ENCODE peak calls at places on chromosomes 6 and 20, in four cellular contexts. One of them, this sample, is unnamed.

GRCh38 chr6:39884696-39885095 is 49.6 kb downstream of the MOCS1 start:
- DNase-seq in tibial artery: no peak
- DNase-seq in colonic mucosa: no peak
- DNase-seq in uterus: no peak
- DNase-seq in this sample: no peak

GRCh38 chr6:5179917-5180316 is 80.8 kb downstream of the LYRM4 start:
- DNase-seq in tibial artery: no peak
- DNase-seq in colonic mucosa: no peak
- DNase-seq in uterus: no peak
- DNase-seq in this sample: no peak

GRCh38 chr20:40844285-40844684 is 155.2 kb upstream of the MAFB start:
- DNase-seq in tibial artery: no peak
- DNase-seq in colonic mucosa: no peak
- DNase-seq in uterus: no peak
- DNase-seq in this sample: no peak

GRCh38 chr6:96604420-96604819 is 41.5 kb downstream of the FHL5 start:
- DNase-seq in tibial artery: no peak
- DNase-seq in colonic mucosa: no peak
- DNase-seq in uterus: no peak
- DNase-seq in this sample: no peak

GRCh38 chr6:125097186-125097585 is 56.4 kb upstream of the TPD52L1 start:
- DNase-seq in tibial artery: no peak
- DNase-seq in colonic mucosa: no peak
- DNase-seq in uterus: no peak
- DNase-seq in this sample: no peak

GRCh38 chr6:141594874-141595273 is 537.9 kb upstream of the GJE1 start:
- DNase-seq in tibial artery: no peak
- DNase-seq in colonic mucosa: no peak
- DNase-seq in uterus: no peak
- DNase-seq in this sample: no peak

GRCh38 chr6:147390909-147391536 is 117.5 kb upstream of the SAMD5 start:
- DNase-seq in tibial artery: no peak
- DNase-seq in colonic mucosa: no peak
- DNase-seq in uterus: no peak
- DNase-seq in this sample: no peak

GRCh38 chr20:64151634-64152530 is 12.4 kb upstream of the MYT1 start:
- DNase-seq in tibial artery: no peak
- DNase-seq in colonic mucosa: no peak
- DNase-seq in uterus: no peak
- DNase-seq in this sample: no peak

GRCh38 chr6:149890629-149891045 is 7.3 kb downstream of the RAET1E start:
- DNase-seq in tibial artery: no peak
- DNase-seq in colonic mucosa: no peak
- DNase-seq in uterus: no peak
- DNase-seq in this sample: no peak

GRCh38 chr6:9842004-9842720 is 572.7 kb downstream of the TFAP2A start:
- DNase-seq in tibial artery: no peak
- DNase-seq in colonic mucosa: no peak
- DNase-seq in uterus: no peak
- DNase-seq in this sample: no peak

GRCh38 chr6:30750379-30750668 is 6.0 kb upstream of the IER3 start:
- DNase-seq in tibial artery: no peak
- DNase-seq in colonic mucosa: no peak
- DNase-seq in uterus: no peak
- DNase-seq in this sample: no peak

GRCh38 chr6:30748851-30749540 is 4.6 kb upstream of the IER3 start:
- DNase-seq in tibial artery: no peak
- DNase-seq in colonic mucosa: peak; percentile 29
- DNase-seq in uterus: no peak
- DNase-seq in this sample: no peak

GRCh38 chr6:30754631-30755030 is 10.3 kb upstream of the IER3 start:
- DNase-seq in tibial artery: no peak
- DNase-seq in colonic mucosa: no peak
- DNase-seq in uterus: no peak
- DNase-seq in this sample: no peak

GRCh38 chr6:30749554-30750378 is 5.4 kb upstream of the IER3 start:
- DNase-seq in tibial artery: no peak
- DNase-seq in colonic mucosa: peak; percentile 85
- DNase-seq in uterus: no peak
- DNase-seq in this sample: no peak

GRCh38 chr6:30752164-30752927 is 8.0 kb upstream of the IER3 start:
- DNase-seq in tibial artery: peak; percentile 98
- DNase-seq in colonic mucosa: peak; percentile 77
- DNase-seq in uterus: peak; percentile 96
- DNase-seq in this sample: peak; percentile 12
- H3K27ac ChIP-seq in tibial artery: peak overlapping the region; percentile 89
- H3K27ac ChIP-seq in colonic mucosa: peak overlapping the region; percentile 56
- H3K27ac ChIP-seq in uterus: peak overlapping the region; percentile 80
- H3K27ac ChIP-seq in this sample: peak overlapping the region; percentile 35

GRCh38 chr20:53580376-53581111 is 13.1 kb downstream of the ZNF217 start:
- DNase-seq in tibial artery: peak; percentile 12
- DNase-seq in colonic mucosa: no peak
- DNase-seq in uterus: no peak
- DNase-seq in this sample: no peak
- H3K27ac ChIP-seq in tibial artery: peak overlapping the region; percentile 54
- H3K27ac ChIP-seq in colonic mucosa: peak overlapping the region; percentile 68
- H3K27ac ChIP-seq in uterus: peak overlapping the region; percentile 77
- H3K27ac ChIP-seq in this sample: peak overlapping the region; percentile 49

GRCh38 chr20:57586370-57586793 is 25.5 kb downstream of the PCK1 start:
- DNase-seq in tibial artery: no peak
- DNase-seq in colonic mucosa: peak; percentile 78
- DNase-seq in uterus: no peak
- DNase-seq in this sample: peak; percentile 55
- H3K27ac ChIP-seq in tibial artery: peak overlapping the region; percentile 95
- H3K27ac ChIP-seq in colonic mucosa: no peak overlapping the region
- H3K27ac ChIP-seq in uterus: no peak overlapping the region
- H3K27ac ChIP-seq in this sample: no peak overlapping the region

DNA sequence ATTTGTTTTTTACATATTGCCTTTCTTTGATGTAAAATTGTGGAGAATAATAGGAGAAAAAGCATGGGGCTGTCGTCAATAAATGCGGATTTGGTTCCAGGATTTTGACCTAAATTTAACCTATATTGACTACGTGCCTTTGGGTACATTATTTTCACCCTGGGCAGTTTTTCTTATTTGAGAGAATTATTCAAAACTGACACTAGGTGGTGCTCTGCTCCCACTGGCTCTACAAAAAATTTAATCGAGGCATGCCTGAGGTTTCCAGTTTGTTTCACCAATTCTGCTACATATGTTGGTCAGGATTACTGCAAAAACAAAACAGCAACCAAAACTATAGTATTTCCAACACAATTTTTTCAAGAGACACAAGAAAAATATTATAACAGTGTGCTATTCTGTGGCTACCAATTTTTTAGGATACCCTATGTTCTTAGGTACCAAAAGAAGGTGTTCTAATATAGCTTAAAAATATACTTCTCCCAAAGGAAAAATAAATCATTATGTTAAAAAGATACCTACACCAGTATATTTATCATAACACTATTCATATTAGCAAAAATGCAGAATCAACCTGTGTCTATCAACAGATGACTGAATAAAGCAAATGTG is 48.6 kb upstream of the FABP7 start:
- DNase-seq in tibial artery: no peak
- DNase-seq in colonic mucosa: no peak
- DNase-seq in uterus: no peak
- DNase-seq in this sample: no peak
- H3K27ac ChIP-seq in tibial artery: no peak overlapping the region
- H3K27ac ChIP-seq in colonic mucosa: no peak overlapping the region
- H3K27ac ChIP-seq in uterus: no peak overlapping the region
- H3K27ac ChIP-seq in this sample: no peak overlapping the region

DNA sequence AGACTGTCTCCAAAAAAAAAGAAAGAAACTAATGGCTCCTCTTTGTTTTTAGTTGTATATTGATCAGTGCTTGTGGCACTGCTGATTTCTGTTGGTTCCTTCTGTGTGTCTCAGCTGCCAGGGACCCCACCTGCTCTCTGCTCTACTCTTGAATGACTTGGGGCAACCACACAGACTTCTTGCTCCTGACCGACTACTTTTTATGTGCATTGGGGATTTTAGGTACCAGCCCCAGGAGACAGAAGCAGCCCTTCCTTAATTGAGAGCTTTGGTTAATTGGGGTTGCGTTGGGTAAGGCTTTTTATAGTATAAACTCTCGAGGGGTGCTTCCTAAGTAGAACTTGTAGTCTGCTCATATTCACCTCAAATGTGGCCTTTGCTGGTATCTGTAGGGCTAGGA is 6.9 kb downstream of the STK35 start:
- DNase-seq in tibial artery: no peak
- DNase-seq in colonic mucosa: no peak
- DNase-seq in uterus: no peak
- DNase-seq in this sample: no peak
- H3K27ac ChIP-seq in tibial artery: no peak overlapping the region
- H3K27ac ChIP-seq in colonic mucosa: no peak overlapping the region
- H3K27ac ChIP-seq in uterus: no peak overlapping the region
- H3K27ac ChIP-seq in this sample: no peak overlapping the region

GRCh38 chr20:45017281-45017680 is 51.0 kb downstream of the STK4 start:
- DNase-seq in tibial artery: no peak
- DNase-seq in colonic mucosa: no peak
- DNase-seq in uterus: no peak
- DNase-seq in this sample: no peak

GRCh38 chr20:45020236-45020886 is 54.0 kb downstream of the STK4 start:
- DNase-seq in tibial artery: no peak
- DNase-seq in colonic mucosa: no peak
- DNase-seq in uterus: no peak
- DNase-seq in this sample: no peak

GRCh38 chr20:45019764-45020126 is 53.4 kb downstream of the STK4 start:
- DNase-seq in tibial artery: no peak
- DNase-seq in colonic mucosa: no peak
- DNase-seq in uterus: no peak
- DNase-seq in this sample: no peak

GRCh38 chr20:45017859-45018258 is 51.5 kb downstream of the STK4 start:
- DNase-seq in tibial artery: no peak
- DNase-seq in colonic mucosa: no peak
- DNase-seq in uterus: no peak
- DNase-seq in this sample: no peak

GRCh38 chr20:45019027-45019763 is 52.9 kb downstream of the STK4 start:
- DNase-seq in tibial artery: no peak
- DNase-seq in colonic mucosa: no peak
- DNase-seq in uterus: no peak
- DNase-seq in this sample: no peak
- H3K27ac ChIP-seq in tibial artery: no peak overlapping the region
- H3K27ac ChIP-seq in colonic mucosa: no peak overlapping the region
- H3K27ac ChIP-seq in uterus: no peak overlapping the region
- H3K27ac ChIP-seq in this sample: peak overlapping the region; percentile 6

DNA sequence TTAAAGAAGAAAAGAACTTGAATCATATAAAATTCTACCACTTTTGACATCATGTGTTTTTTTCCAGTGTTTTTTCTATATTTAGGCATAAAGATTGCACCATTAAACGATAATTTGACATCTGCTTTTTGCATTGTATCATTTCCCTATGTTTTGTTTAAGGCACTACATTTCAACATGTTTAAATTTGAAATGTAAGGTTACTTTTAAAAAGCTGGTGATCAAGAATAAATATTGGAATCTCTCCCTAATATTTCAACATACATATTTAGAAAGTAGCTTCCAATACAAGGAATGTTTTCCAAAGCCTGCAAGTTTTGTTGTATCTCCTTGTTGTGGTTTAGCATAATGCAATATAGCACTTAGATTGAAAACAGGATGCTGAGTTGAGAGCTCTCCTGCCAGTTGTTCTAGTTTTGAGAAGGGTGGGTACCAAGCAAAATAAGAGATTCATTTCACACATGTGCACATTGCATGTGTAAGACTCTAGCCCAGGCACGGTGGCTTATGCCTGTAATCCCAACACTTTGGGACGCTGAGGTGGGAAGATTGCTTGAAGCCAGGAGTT is 76.6 kb downstream of the SYNJ2 start:
- DNase-seq in tibial artery: peak; percentile 11
- DNase-seq in colonic mucosa: no peak
- DNase-seq in uterus: no peak
- DNase-seq in this sample: no peak
- H3K27ac ChIP-seq in tibial artery: peak overlapping the region; percentile 96
- H3K27ac ChIP-seq in colonic mucosa: no peak overlapping the region
- H3K27ac ChIP-seq in uterus: no peak overlapping the region
- H3K27ac ChIP-seq in this sample: no peak overlapping the region

GRCh38 chr20:37378420-37378784 is 32.5 kb downstream of the SRC start:
- DNase-seq in tibial artery: no peak
- DNase-seq in colonic mucosa: no peak
- DNase-seq in uterus: no peak
- DNase-seq in this sample: no peak

GRCh38 chr20:37379967-37380828 is 34.3 kb downstream of the SRC start:
- DNase-seq in tibial artery: no peak
- DNase-seq in colonic mucosa: peak; percentile 49
- DNase-seq in uterus: no peak
- DNase-seq in this sample: no peak

GRCh38 chr20:37377346-37378081 is 31.6 kb downstream of the SRC start:
- DNase-seq in tibial artery: no peak
- DNase-seq in colonic mucosa: no peak
- DNase-seq in uterus: no peak
- DNase-seq in this sample: no peak

GRCh38 chr20:37380864-37381579 is 35.1 kb downstream of the SRC start:
- DNase-seq in tibial artery: no peak
- DNase-seq in colonic mucosa: no peak
- DNase-seq in uterus: no peak
- DNase-seq in this sample: no peak

GRCh38 chr20:37378785-37379598 is 33.1 kb downstream of the SRC start:
- DNase-seq in tibial artery: no peak
- DNase-seq in colonic mucosa: no peak
- DNase-seq in uterus: no peak
- DNase-seq in this sample: no peak
- H3K27ac ChIP-seq in tibial artery: no peak overlapping the region
- H3K27ac ChIP-seq in colonic mucosa: no peak overlapping the region
- H3K27ac ChIP-seq in uterus: peak overlapping the region; percentile 39
- H3K27ac ChIP-seq in this sample: no peak overlapping the region

DNA sequence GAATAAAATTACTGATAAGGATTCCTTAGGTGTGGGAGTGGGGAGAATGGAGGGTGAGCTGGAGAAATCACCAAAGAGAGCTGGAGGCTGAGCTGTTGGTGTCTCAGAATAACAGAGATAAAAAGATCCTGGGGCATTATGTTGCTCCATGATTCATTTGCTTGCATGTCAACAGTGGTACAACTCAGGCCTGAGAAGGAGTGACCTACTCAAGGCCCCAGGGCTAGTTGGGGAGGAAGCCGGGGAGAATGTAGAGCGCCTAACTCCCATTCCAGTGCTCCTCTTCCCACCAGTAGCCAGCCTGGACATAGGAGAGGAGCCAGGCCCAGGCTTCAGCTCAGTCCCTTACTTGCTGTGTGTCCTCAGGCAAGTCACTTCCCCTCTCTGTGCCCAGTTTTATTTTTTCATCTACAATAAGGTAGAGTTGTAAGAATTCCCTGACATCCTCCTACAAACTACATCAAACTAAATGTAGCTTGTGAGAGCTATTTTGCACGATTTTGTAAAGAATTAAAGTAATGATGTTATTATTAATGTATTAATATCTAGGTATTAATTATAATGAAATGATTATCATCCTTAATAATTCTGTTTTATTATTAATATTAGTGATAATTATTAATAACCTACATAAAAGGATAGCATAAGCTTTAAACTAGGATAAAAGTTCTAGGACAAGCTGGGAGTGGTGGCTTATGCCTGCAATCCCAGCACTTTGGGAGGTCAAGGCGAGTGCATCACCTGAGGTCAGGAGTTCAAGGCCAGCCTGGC is 250.9 kb upstream of the SULF2 start:
- DNase-seq in tibial artery: no peak
- DNase-seq in colonic mucosa: no peak
- DNase-seq in uterus: no peak
- DNase-seq in this sample: no peak
- H3K27ac ChIP-seq in tibial artery: no peak overlapping the region
- H3K27ac ChIP-seq in colonic mucosa: no peak overlapping the region
- H3K27ac ChIP-seq in uterus: peak overlapping the region; percentile 42
- H3K27ac ChIP-seq in this sample: no peak overlapping the region